ENCODE peak calls at places on chromosomes 1 and 21, in seven cellular contexts. One of them, this sample, is unnamed.

GRCh38 chr1:167052389-167052788 is 37.8 kb downstream of the GPA33 start:
- DNase-seq in head of caudate nucleus: no peak
- DNase-seq in EH: no peak
- DNase-seq in MM.1S: no peak
- DNase-seq in NAMALWA: peak; percentile 47
- DNase-seq in GM13977: no peak
- DNase-seq in activated gamma-delta T cell: no peak
- DNase-seq in this sample: peak; percentile 23

GRCh38 chr1:110916669-110917306 is 43.8 kb downstream of the CD53 start:
- DNase-seq in head of caudate nucleus: no peak
- DNase-seq in EH: peak; percentile 52
- DNase-seq in MM.1S: peak; percentile 65
- DNase-seq in NAMALWA: peak; percentile 54
- DNase-seq in GM13977: peak; percentile 33
- DNase-seq in activated gamma-delta T cell: no peak
- DNase-seq in this sample: peak; percentile 68

GRCh38 chr1:240803151-240803550 is 191.2 kb upstream of the GREM2 start:
- DNase-seq in head of caudate nucleus: no peak
- DNase-seq in EH: peak; percentile 65
- DNase-seq in MM.1S: no peak
- DNase-seq in NAMALWA: no peak
- DNase-seq in GM13977: no peak
- DNase-seq in activated gamma-delta T cell: no peak
- DNase-seq in this sample: no peak

GRCh38 chr1:168821434-168821833 is 92.4 kb upstream of the DPT start:
- DNase-seq in head of caudate nucleus: no peak
- DNase-seq in EH: no peak
- DNase-seq in MM.1S: no peak
- DNase-seq in NAMALWA: no peak
- DNase-seq in GM13977: peak; percentile 24
- DNase-seq in activated gamma-delta T cell: no peak
- DNase-seq in this sample: no peak

GRCh38 chr1:98388431-98388830 is 273.1 kb upstream of the SNX7 start:
- DNase-seq in head of caudate nucleus: no peak
- DNase-seq in EH: peak; percentile 82
- DNase-seq in MM.1S: peak; percentile 69
- DNase-seq in NAMALWA: peak; percentile 30
- DNase-seq in GM13977: no peak
- DNase-seq in activated gamma-delta T cell: no peak
- DNase-seq in this sample: no peak

GRCh38 chr1:94324168-94324544 is 86.8 kb upstream of the ARHGAP29 start:
- DNase-seq in head of caudate nucleus: no peak
- DNase-seq in EH: peak; percentile 70
- DNase-seq in MM.1S: no peak
- DNase-seq in NAMALWA: no peak
- DNase-seq in GM13977: no peak
- DNase-seq in activated gamma-delta T cell: no peak
- DNase-seq in this sample: no peak

GRCh38 chr1:155168456-155169210 is 4.5 kb downstream of the KRTCAP2 start:
- DNase-seq in head of caudate nucleus: no peak
- DNase-seq in EH: no peak
- DNase-seq in MM.1S: no peak
- DNase-seq in NAMALWA: no peak
- DNase-seq in GM13977: no peak
- DNase-seq in activated gamma-delta T cell: no peak
- DNase-seq in this sample: peak; percentile 1

GRCh38 chr1:115469703-115470476 is 131.8 kb upstream of the NGF start:
- DNase-seq in head of caudate nucleus: peak; percentile 40
- DNase-seq in EH: peak; percentile 82
- DNase-seq in MM.1S: no peak
- DNase-seq in NAMALWA: peak; percentile 34
- DNase-seq in GM13977: peak; percentile 59
- DNase-seq in activated gamma-delta T cell: no peak
- DNase-seq in this sample: peak; percentile 15

GRCh38 chr1:64654519-64655341 is 90.1 kb upstream of the RAVER2 start:
- DNase-seq in head of caudate nucleus: no peak
- DNase-seq in EH: peak; percentile 40
- DNase-seq in MM.1S: no peak
- DNase-seq in NAMALWA: no peak
- DNase-seq in GM13977: no peak
- DNase-seq in activated gamma-delta T cell: no peak
- DNase-seq in this sample: no peak

GRCh38 chr1:32201011-32201855 is 838 bp downstream of the CCDC28B start:
- DNase-seq in head of caudate nucleus: peak; percentile 63
- DNase-seq in EH: peak; percentile 72
- DNase-seq in MM.1S: peak; percentile 26
- DNase-seq in NAMALWA: peak; percentile 62
- DNase-seq in GM13977: peak; percentile 82
- DNase-seq in activated gamma-delta T cell: peak; percentile 59
- DNase-seq in this sample: peak; percentile 45

GRCh38 chr1:112998592-112999235 is 42.7 kb upstream of the SLC16A1 start:
- DNase-seq in head of caudate nucleus: peak; percentile 16
- DNase-seq in EH: peak; percentile 68
- DNase-seq in MM.1S: no peak
- DNase-seq in NAMALWA: no peak
- DNase-seq in GM13977: no peak
- DNase-seq in activated gamma-delta T cell: no peak
- DNase-seq in this sample: no peak

GRCh38 chr1:47189844-47190562 is at the start of gene PDZK1IP1:
- DNase-seq in head of caudate nucleus: no peak
- DNase-seq in EH: peak; percentile 69
- DNase-seq in MM.1S: no peak
- DNase-seq in NAMALWA: no peak
- DNase-seq in GM13977: no peak
- DNase-seq in activated gamma-delta T cell: no peak
- DNase-seq in this sample: no peak

GRCh38 chr1:95012389-95012788 is 60.4 kb downstream of the ALG14 start:
- DNase-seq in head of caudate nucleus: no peak
- DNase-seq in EH: peak; percentile 90
- DNase-seq in MM.1S: no peak
- DNase-seq in NAMALWA: no peak
- DNase-seq in GM13977: no peak
- DNase-seq in activated gamma-delta T cell: no peak
- DNase-seq in this sample: no peak

GRCh38 chr1:154791292-154792278 is 78.5 kb downstream of the KCNN3 start:
- DNase-seq in head of caudate nucleus: no peak
- DNase-seq in EH: peak; percentile 25
- DNase-seq in MM.1S: peak; percentile 100
- DNase-seq in NAMALWA: peak; percentile 71
- DNase-seq in GM13977: peak; percentile 83
- DNase-seq in activated gamma-delta T cell: peak; percentile 45
- DNase-seq in this sample: peak; percentile 97

GRCh38 chr1:78447096-78447495 is 43.7 kb upstream of the PTGFR start:
- DNase-seq in head of caudate nucleus: no peak
- DNase-seq in EH: peak; percentile 53
- DNase-seq in MM.1S: no peak
- DNase-seq in NAMALWA: no peak
- DNase-seq in GM13977: no peak
- DNase-seq in activated gamma-delta T cell: no peak
- DNase-seq in this sample: no peak

GRCh38 chr21:29237110-29238051 is 61.3 kb upstream of the BACH1 start:
- DNase-seq in head of caudate nucleus: no peak
- DNase-seq in EH: peak; percentile 71
- DNase-seq in MM.1S: peak; percentile 56
- DNase-seq in NAMALWA: no peak
- DNase-seq in GM13977: peak; percentile 12
- DNase-seq in activated gamma-delta T cell: no peak
- DNase-seq in this sample: peak; percentile 38

GRCh38 chr1:54575161-54575560 is 27.1 kb downstream of the ACOT11 start:
- DNase-seq in head of caudate nucleus: no peak
- DNase-seq in EH: no peak
- DNase-seq in MM.1S: no peak
- DNase-seq in NAMALWA: no peak
- DNase-seq in GM13977: no peak
- DNase-seq in activated gamma-delta T cell: no peak
- DNase-seq in this sample: no peak

GRCh38 chr1:21293537-21294265 is 3.4 kb upstream of the ECE1 start:
- DNase-seq in head of caudate nucleus: no peak
- DNase-seq in EH: no peak
- DNase-seq in MM.1S: peak; percentile 85
- DNase-seq in NAMALWA: peak; percentile 65
- DNase-seq in GM13977: peak; percentile 60
- DNase-seq in activated gamma-delta T cell: no peak
- DNase-seq in this sample: peak; percentile 84

GRCh38 chr1:165824269-165824643 is 3.2 kb upstream of the UCK2 start:
- DNase-seq in head of caudate nucleus: no peak
- DNase-seq in EH: peak; percentile 18
- DNase-seq in MM.1S: no peak
- DNase-seq in NAMALWA: no peak
- DNase-seq in GM13977: no peak
- DNase-seq in activated gamma-delta T cell: no peak
- DNase-seq in this sample: no peak

GRCh38 chr1:37734629-37735591 is 30.0 kb downstream of the EPHA10 start:
- DNase-seq in head of caudate nucleus: no peak
- DNase-seq in EH: peak; percentile 4
- DNase-seq in MM.1S: no peak
- DNase-seq in NAMALWA: no peak
- DNase-seq in GM13977: no peak
- DNase-seq in activated gamma-delta T cell: no peak
- DNase-seq in this sample: no peak

GRCh38 chr1:67013573-67013972 is 40.4 kb downstream of the SLC35D1 start:
- DNase-seq in head of caudate nucleus: no peak
- DNase-seq in EH: peak; percentile 60
- DNase-seq in MM.1S: peak; percentile 67
- DNase-seq in NAMALWA: no peak
- DNase-seq in GM13977: no peak
- DNase-seq in activated gamma-delta T cell: no peak
- DNase-seq in this sample: no peak

GRCh38 chr1:220528049-220528678 is at the start of gene MARK1:
- DNase-seq in head of caudate nucleus: peak; percentile 65
- DNase-seq in EH: peak; percentile 54
- DNase-seq in MM.1S: peak; percentile 68
- DNase-seq in NAMALWA: no peak
- DNase-seq in GM13977: peak; percentile 77
- DNase-seq in activated gamma-delta T cell: no peak
- DNase-seq in this sample: peak; percentile 57

GRCh38 chr1:24619376-24619775 is 23.7 kb upstream of the SRRM1 start:
- DNase-seq in head of caudate nucleus: peak; percentile 76
- DNase-seq in EH: no peak
- DNase-seq in MM.1S: no peak
- DNase-seq in NAMALWA: no peak
- DNase-seq in GM13977: no peak
- DNase-seq in activated gamma-delta T cell: no peak
- DNase-seq in this sample: no peak

GRCh38 chr1:206649261-206649660 is 13.9 kb downstream of the DYRK3 start:
- DNase-seq in head of caudate nucleus: no peak
- DNase-seq in EH: no peak
- DNase-seq in MM.1S: no peak
- DNase-seq in NAMALWA: no peak
- DNase-seq in GM13977: no peak
- DNase-seq in activated gamma-delta T cell: no peak
- DNase-seq in this sample: no peak